ENCODE peak calls at places on chromosomes 3 and 15, in four cellular contexts. One of them, this sample, is unnamed.

GRCh38 chr3:119665954-119666559 is 5.7 kb upstream of the POPDC2 start:
- DNase-seq in psoas muscle: no peak
- DNase-seq in neural crest cell: no peak
- DNase-seq in AG10803: no peak
- DNase-seq in this sample: no peak

GRCh38 chr3:153145454-153145853 is 16.6 kb upstream of the RAP2B start:
- DNase-seq in neural crest cell: no peak
- DNase-seq in psoas muscle: no peak
- DNase-seq in AG10803: no peak
- DNase-seq in this sample: no peak

GRCh38 chr15:73923156-73923487 is 3.1 kb upstream of the LOXL1 start:
- DNase-seq in neural crest cell: no peak
- DNase-seq in AG10803: no peak
- DNase-seq in psoas muscle: no peak
- DNase-seq in this sample: no peak

GRCh38 chr3:129530331-129530761 is 1.9 kb downstream of the RHO start:
- DNase-seq in AG10803: peak
- DNase-seq in psoas muscle: no peak
- DNase-seq in neural crest cell: no peak
- DNase-seq in this sample: no peak

GRCh38 chr3:104132566-104132997 is 1234.1 kb upstream of the ALCAM start:
- DNase-seq in psoas muscle: no peak
- DNase-seq in neural crest cell: no peak
- DNase-seq in AG10803: peak
- DNase-seq in this sample: no peak

GRCh38 chr3:186534113-186534669 is 10.0 kb downstream of the CRYGS start:
- DNase-seq in psoas muscle: no peak
- DNase-seq in neural crest cell: no peak
- DNase-seq in AG10803: no peak
- DNase-seq in this sample: no peak

GRCh38 chr3:115397433-115397832 is 225.9 kb upstream of the GAP43 start:
- DNase-seq in neural crest cell: no peak
- DNase-seq in AG10803: no peak
- DNase-seq in psoas muscle: no peak
- DNase-seq in this sample: no peak

GRCh38 chr15:69140306-69140705 is 20.1 kb upstream of the GLCE start:
- DNase-seq in neural crest cell: no peak
- DNase-seq in psoas muscle: no peak
- DNase-seq in AG10803: no peak
- DNase-seq in this sample: no peak

GRCh38 chr15:58766290-58766689 is 4.8 kb upstream of the MINDY2 start:
- DNase-seq in psoas muscle: no peak
- DNase-seq in neural crest cell: no peak
- DNase-seq in AG10803: no peak
- DNase-seq in this sample: no peak

GRCh38 chr15:39582286-39582976 is 1.6 kb downstream of the THBS1 start:
- DNase-seq in AG10803: peak
- DNase-seq in psoas muscle: peak
- DNase-seq in neural crest cell: no peak
- DNase-seq in this sample: no peak

GRCh38 chr3:112293368-112294321 is at the start of gene SLC9C1:
- DNase-seq in neural crest cell: peak
- DNase-seq in psoas muscle: no peak
- DNase-seq in AG10803: peak
- DNase-seq in this sample: no peak

GRCh38 chr15:41934843-41935242 is 37.5 kb downstream of the EHD4 start:
- DNase-seq in psoas muscle: no peak
- DNase-seq in neural crest cell: no peak
- DNase-seq in AG10803: no peak
- DNase-seq in this sample: no peak

GRCh38 chr15:66622677-66623076 is 56.9 kb upstream of the LCTL start:
- DNase-seq in neural crest cell: no peak
- DNase-seq in psoas muscle: no peak
- DNase-seq in AG10803: peak
- DNase-seq in this sample: no peak

GRCh38 chr3:100615684-100616083 is 6.3 kb downstream of the ADGRG7 start:
- DNase-seq in psoas muscle: no peak
- DNase-seq in AG10803: peak
- DNase-seq in neural crest cell: no peak
- DNase-seq in this sample: no peak

GRCh38 chr15:69082041-69082502 is 67.6 kb downstream of the NOX5 start:
- DNase-seq in neural crest cell: no peak
- DNase-seq in AG10803: peak
- DNase-seq in psoas muscle: peak
- DNase-seq in this sample: no peak

GRCh38 chr3:98985406-98985805 is 83.9 kb upstream of the DCBLD2 start:
- DNase-seq in psoas muscle: no peak
- DNase-seq in AG10803: no peak
- DNase-seq in neural crest cell: no peak
- DNase-seq in this sample: no peak

DNA sequence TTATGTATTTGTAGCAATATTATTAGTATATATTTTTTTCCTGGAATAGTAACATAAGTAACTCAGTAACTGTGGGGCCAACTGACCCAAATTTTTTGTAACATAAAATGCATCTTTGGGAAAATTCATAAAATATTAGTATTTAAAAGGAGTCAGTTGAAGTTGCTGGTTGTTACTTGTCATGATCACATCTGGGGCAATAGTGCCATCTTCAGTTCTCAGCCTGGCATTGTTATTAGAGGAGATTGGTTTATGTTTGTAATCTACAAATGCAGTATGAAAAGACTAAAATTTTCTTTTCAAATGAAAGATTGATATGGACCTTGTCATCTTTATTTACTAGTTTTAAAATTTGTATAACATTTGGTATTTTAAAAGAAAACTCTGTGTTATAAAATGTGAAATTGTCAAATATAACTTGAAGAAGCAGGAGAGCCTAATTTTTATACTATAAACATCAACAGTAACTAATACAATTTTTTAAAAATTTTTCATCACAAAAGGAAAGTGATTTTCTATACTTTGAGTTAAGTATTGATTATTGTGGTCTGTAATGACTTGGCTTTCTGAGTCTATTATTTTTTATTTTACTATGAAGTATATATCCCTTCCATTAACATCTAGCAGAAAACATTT is 38.8 kb upstream of the MLF1 start:
- DNase-seq in psoas muscle: no peak
- DNase-seq in AG10803: peak
- DNase-seq in neural crest cell: no peak
- DNase-seq in this sample: no peak
- TF ChIP-seq CTCF in psoas muscle: peak
- TF ChIP-seq CTCF in AG10803: peak
- TF ChIP-seq CTCF in neural crest cell: peak
- TF ChIP-seq CTCF in this sample: peak

DNA sequence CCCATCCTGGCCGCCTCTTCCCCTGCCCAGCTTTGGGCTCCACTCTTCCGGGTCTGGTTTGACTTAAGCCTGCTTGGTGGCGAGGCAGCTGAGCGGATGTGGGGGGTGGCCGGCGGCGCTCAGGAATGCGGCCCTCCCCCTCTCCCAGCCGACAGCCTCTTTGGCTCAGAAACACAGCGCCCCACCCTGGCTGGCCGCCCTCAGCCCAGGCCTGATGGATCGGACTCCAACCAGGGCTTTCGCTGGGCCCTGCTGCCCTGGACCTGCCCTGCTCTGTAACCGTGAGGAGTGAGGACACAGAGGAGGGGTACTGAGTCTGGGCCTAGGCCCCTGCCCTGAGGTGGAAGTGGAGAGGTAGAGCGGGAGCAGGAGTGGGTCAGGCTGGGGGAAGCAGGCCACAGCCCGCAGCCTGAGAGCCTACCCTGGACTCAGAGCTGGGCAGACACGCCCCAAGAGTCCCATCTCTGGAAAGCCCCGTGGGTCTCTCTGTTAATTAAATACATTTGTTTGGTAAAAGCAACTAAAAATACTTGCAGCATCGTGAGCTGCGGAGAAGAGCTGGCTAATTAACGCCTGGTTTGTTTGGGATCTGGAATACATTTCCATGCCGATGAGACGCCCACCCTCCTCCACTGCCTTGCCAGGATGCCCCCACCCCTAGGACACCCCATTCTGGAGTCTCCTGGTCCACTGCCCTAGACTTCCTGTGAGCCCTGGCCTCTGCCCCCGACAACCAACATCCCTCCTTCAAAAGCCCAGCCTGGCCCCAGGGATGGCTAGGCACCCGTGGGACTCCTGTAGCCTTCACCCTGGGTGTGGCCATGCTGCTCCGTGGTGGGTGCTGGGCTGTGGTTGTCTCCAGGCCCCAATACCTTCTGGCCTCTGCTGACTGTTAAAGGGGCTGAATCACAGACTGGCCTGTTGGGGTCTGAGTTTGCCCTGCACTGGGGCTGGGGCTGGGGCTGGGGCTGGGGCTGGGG is 19.6 kb downstream of the PLXNA1 start:
- DNase-seq in psoas muscle: peak
- DNase-seq in AG10803: peak
- DNase-seq in neural crest cell: peak
- DNase-seq in this sample: peak
- TF ChIP-seq CTCF in psoas muscle: peak
- TF ChIP-seq CTCF in AG10803: peak
- TF ChIP-seq CTCF in neural crest cell: peak
- TF ChIP-seq CTCF in this sample: peak

GRCh38 chr15:47756872-47757271 is 39.6 kb downstream of the SEMA6D start:
- DNase-seq in psoas muscle: peak
- DNase-seq in neural crest cell: no peak
- DNase-seq in AG10803: peak
- DNase-seq in this sample: no peak

GRCh38 chr15:47754312-47754711 is 37.0 kb downstream of the SEMA6D start:
- DNase-seq in AG10803: no peak
- DNase-seq in neural crest cell: no peak
- DNase-seq in psoas muscle: no peak
- DNase-seq in this sample: no peak

GRCh38 chr15:47762621-47763020 is 45.3 kb downstream of the SEMA6D start:
- DNase-seq in AG10803: no peak
- DNase-seq in psoas muscle: no peak
- DNase-seq in neural crest cell: no peak
- DNase-seq in this sample: no peak

GRCh38 chr15:47753591-47753990 is 36.3 kb downstream of the SEMA6D start:
- DNase-seq in psoas muscle: no peak
- DNase-seq in AG10803: no peak
- DNase-seq in neural crest cell: no peak
- DNase-seq in this sample: no peak

GRCh38 chr15:47757331-47757730 is 40.0 kb downstream of the SEMA6D start:
- DNase-seq in neural crest cell: no peak
- DNase-seq in AG10803: no peak
- DNase-seq in psoas muscle: no peak
- DNase-seq in this sample: no peak
- TF ChIP-seq CTCF in neural crest cell: no peak
- TF ChIP-seq CTCF in AG10803: no peak
- TF ChIP-seq CTCF in psoas muscle: no peak
- TF ChIP-seq CTCF in this sample: no peak

GRCh38 chr3:36124118-36124796 is 256.0 kb upstream of the STAC start:
- DNase-seq in psoas muscle: no peak
- DNase-seq in neural crest cell: peak
- DNase-seq in AG10803: peak
- DNase-seq in this sample: no peak
- TF ChIP-seq CTCF in psoas muscle: no peak
- TF ChIP-seq CTCF in neural crest cell: peak
- TF ChIP-seq CTCF in AG10803: peak
- TF ChIP-seq CTCF in this sample: no peak

DNA sequence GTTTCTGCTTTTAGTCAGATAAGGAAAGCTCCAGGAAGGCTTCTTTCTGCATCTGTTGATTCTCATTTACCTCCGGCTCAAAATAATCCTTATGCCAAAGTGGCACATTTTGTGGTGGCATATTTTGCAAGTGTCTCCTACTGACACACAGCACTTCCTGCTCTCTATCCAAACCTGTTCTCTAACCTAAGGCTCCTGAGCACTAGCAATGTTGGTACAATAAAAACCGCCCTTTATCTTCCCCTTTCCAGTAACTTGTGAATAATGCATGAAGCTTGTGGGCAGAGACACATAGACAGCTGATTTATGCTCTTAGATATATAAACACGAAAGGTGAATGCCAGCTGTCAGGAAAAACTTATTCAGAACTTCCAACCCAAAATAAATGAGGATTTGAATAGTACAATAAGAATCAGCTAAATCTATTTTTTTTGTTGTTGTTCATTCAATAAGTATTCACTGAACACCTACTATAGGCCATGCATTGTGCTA is 34.6 kb upstream of the ARPIN start:
- DNase-seq in psoas muscle: no peak
- DNase-seq in neural crest cell: no peak
- DNase-seq in AG10803: no peak
- DNase-seq in this sample: no peak
- TF ChIP-seq CTCF in psoas muscle: no peak
- TF ChIP-seq CTCF in neural crest cell: no peak
- TF ChIP-seq CTCF in AG10803: no peak
- TF ChIP-seq CTCF in this sample: no peak

GRCh38 chr3:41198950-41199865 is at the start of gene CTNNB1:
- DNase-seq in neural crest cell: peak
- DNase-seq in psoas muscle: peak
- DNase-seq in AG10803: peak
- DNase-seq in this sample: peak
- TF ChIP-seq CTCF in neural crest cell: peak
- TF ChIP-seq CTCF in psoas muscle: peak
- TF ChIP-seq CTCF in AG10803: no peak
- TF ChIP-seq CTCF in this sample: no peak

This sample was measured in lung.